ENCODE peak calls at places on chromosomes 6 and 20, in eight cellular contexts. J is Calu3; K is upper lobe of right lung; U is CD4-positive, alpha-beta memory T cell; Z is H54; S is stimulated activated CD8-positive, alpha-beta memory T cell treated with anti-CD3 and anti-CD28 coated beads, Interleukin-4, amount 100 ng/mL, for 4 hours; C is A172; O is occipital lobe. R is an unnamed sample.

GRCh38 chr6:104580452-104580851 is 279.3 kb downstream of the HACE1 start:
- DNase-seq in J (no peak), K (no peak), U (no peak), Z (no peak), S (no peak), C (no peak), O (no peak), R (no peak)

GRCh38 chr6:8432614-8433013 is 2.7 kb downstream of the SLC35B3 start:
- DNase-seq in J (no peak), K (no peak), U (no peak), Z (no peak), S (no peak), C (no peak), O (no peak), R (no peak)

GRCh38 chr6:152863618-152864326 is 113.2 kb downstream of the VIP start:
- DNase-seq in J (peak), K (no peak), U (peak), Z (no peak), S (peak), C (peak), O (peak), R (peak)

GRCh38 chr6:13507306-13507855 is 20.0 kb upstream of the GFOD1 start:
- DNase-seq in J (no peak), K (no peak), U (no peak), Z (no peak), S (no peak), C (no peak), O (no peak), R (no peak)

GRCh38 chr20:62837790-62838458 is 21.1 kb downstream of the COL9A3 start:
- DNase-seq in J (no peak), K (peak), U (no peak), Z (no peak), S (no peak), C (no peak), O (no peak), R (no peak)

GRCh38 chr20:43710370-43711044 is 16.3 kb downstream of the GTSF1L start:
- DNase-seq in J (no peak), K (no peak), U (no peak), Z (no peak), S (no peak), C (no peak), O (no peak), R (no peak)

GRCh38 chr6:37242429-37243052 is 15.0 kb upstream of the TBC1D22B start:
- DNase-seq in J (peak), K (no peak), U (no peak), Z (peak), S (no peak), C (peak), O (no peak), R (no peak)

GRCh38 chr6:138691595-138692057 is 81.9 kb upstream of the CCDC28A start:
- DNase-seq in J (peak), K (no peak), U (no peak), Z (peak), S (no peak), C (peak), O (no peak), R (no peak)

GRCh38 chr20:44398303-44398702 is 42.8 kb downstream of the HNF4A start:
- DNase-seq in J (no peak), K (no peak), U (no peak), Z (peak), S (no peak), C (peak), O (no peak), R (no peak)

GRCh38 chr6:159594106-159594749 is 98.8 kb downstream of the SOD2 start:
- DNase-seq in J (no peak), K (no peak), U (no peak), Z (peak), S (no peak), C (peak), O (no peak), R (no peak)

GRCh38 chr20:47951521-47951951 is 166.3 kb upstream of the SULF2 start:
- DNase-seq in J (no peak), K (no peak), U (no peak), Z (no peak), S (no peak), C (peak), O (no peak), R (no peak)

GRCh38 chr6:123338394-123338793 is 298.4 kb downstream of the TRDN start:
- DNase-seq in J (no peak), K (no peak), U (no peak), Z (no peak), S (no peak), C (no peak), O (no peak), R (no peak)